ENCODE peak calls at places on chromosome 17, in seven cellular contexts. T is MM.1S, K is thoracic aorta, F is body of pancreas, Y is cardiac fibroblast, B is heart left ventricle, X is lower leg skin. G is an unnamed sample.

GRCh38 chr17:1099242-1099641 is 80.5 kb downstream of the ABR start:
- DNase-seq in T (no peak), F (no peak), B (no peak), X (no peak), K (no peak), Y (no peak), G (no peak)

GRCh38 chr17:9346296-9346926 is 229.2 kb downstream of the STX8 start:
- DNase-seq in T (no peak), K (no peak), X (no peak), B (no peak), F (no peak), Y (peak), G (no peak)

GRCh38 chr17:17742133-17742621 is 60.9 kb downstream of the RAI1 start:
- DNase-seq in B (no peak), F (no peak), K (no peak), X (no peak), Y (peak), T (no peak), G (peak)

GRCh38 chr17:17823433-17824118 is 13.2 kb downstream of the SREBF1 start:
- DNase-seq in X (peak), K (peak), Y (peak), T (peak), B (peak), F (peak), G (peak)

GRCh38 chr17:53142890-53143289 is 679.8 kb upstream of the KIF2B start:
- DNase-seq in Y (no peak), B (no peak), T (peak), F (no peak), K (no peak), X (no peak), G (no peak)

GRCh38 chr17:58224315-58224714 is 5.3 kb upstream of the MKS1 start:
- DNase-seq in K (no peak), B (no peak), Y (peak), T (no peak), X (no peak), F (no peak), G (peak)

GRCh38 chr17:49741692-49742076 is 22.2 kb downstream of the FAM117A start:
- DNase-seq in Y (no peak), X (no peak), F (no peak), K (no peak), T (no peak), B (no peak), G (no peak)

GRCh38 chr17:68210570-68210969 is 37.3 kb upstream of the AMZ2 start:
- DNase-seq in F (no peak), T (no peak), K (no peak), B (no peak), X (peak), Y (no peak), G (no peak)

GRCh38 chr17:38326996-38327792 is 16.6 kb downstream of the GPR179 start:
- DNase-seq in X (peak), K (no peak), B (peak), F (no peak), Y (no peak), T (no peak), G (no peak)

GRCh38 chr17:38706625-38707298 is 1.7 kb downstream of the MLLT6 start:
- DNase-seq in F (no peak), Y (no peak), B (no peak), K (no peak), X (no peak), T (peak), G (no peak)

GRCh38 chr17:7191571-7192270 is 12.6 kb upstream of the ASGR1 start:
- DNase-seq in Y (peak), F (peak), B (no peak), X (no peak), K (no peak), T (peak), G (no peak)

GRCh38 chr17:4562000-4562969 is 1.9 kb upstream of the GGT6 start:
- DNase-seq in K (no peak), B (no peak), X (no peak), T (peak), Y (no peak), F (no peak), G (no peak)

GRCh38 chr17:61494325-61495160 is 42.3 kb downstream of the TBX4 start:
- DNase-seq in X (no peak), K (no peak), Y (no peak), B (no peak), F (no peak), T (no peak), G (no peak)

GRCh38 chr17:80660527-80661198 is 116.0 kb downstream of the RPTOR start:
- DNase-seq in B (no peak), X (no peak), Y (no peak), F (no peak), K (no peak), T (no peak), G (no peak)

GRCh38 chr17:35731239-35731931 is at the start of gene RASL10B:
- DNase-seq in K (no peak), X (peak), Y (peak), F (peak), B (peak), T (no peak), G (peak)

GRCh38 chr17:28743243-28744103 is at the start of gene TRAF4:
- DNase-seq in B (peak), F (peak), Y (peak), X (peak), T (peak), K (no peak), G (peak)
- TF ChIP-seq CTCF in B (peak), F (peak), Y (peak), X (no peak), T (no peak), K (no peak), G (peak)

GRCh38 chr17:45782889-45783592 is 1.1 kb upstream of the CRHR1 start:
- DNase-seq in T (no peak), Y (no peak), B (no peak), X (no peak), F (no peak), K (no peak), G (peak)
- H3K4me3 ChIP-seq in T (no peak), Y (no peak), B (peak), X (no peak), F (no peak), K (peak), G (no peak)

GRCh38 chr17:30829022-30829421 is 2.7 kb upstream of the ATAD5 start:
- DNase-seq in X (no peak), F (no peak), K (no peak), T (no peak), B (no peak), Y (no peak), G (no peak)
- TF ChIP-seq CTCF in X (no peak), F (no peak), K (no peak), T (no peak), B (no peak), Y (no peak), G (no peak)

DNA sequence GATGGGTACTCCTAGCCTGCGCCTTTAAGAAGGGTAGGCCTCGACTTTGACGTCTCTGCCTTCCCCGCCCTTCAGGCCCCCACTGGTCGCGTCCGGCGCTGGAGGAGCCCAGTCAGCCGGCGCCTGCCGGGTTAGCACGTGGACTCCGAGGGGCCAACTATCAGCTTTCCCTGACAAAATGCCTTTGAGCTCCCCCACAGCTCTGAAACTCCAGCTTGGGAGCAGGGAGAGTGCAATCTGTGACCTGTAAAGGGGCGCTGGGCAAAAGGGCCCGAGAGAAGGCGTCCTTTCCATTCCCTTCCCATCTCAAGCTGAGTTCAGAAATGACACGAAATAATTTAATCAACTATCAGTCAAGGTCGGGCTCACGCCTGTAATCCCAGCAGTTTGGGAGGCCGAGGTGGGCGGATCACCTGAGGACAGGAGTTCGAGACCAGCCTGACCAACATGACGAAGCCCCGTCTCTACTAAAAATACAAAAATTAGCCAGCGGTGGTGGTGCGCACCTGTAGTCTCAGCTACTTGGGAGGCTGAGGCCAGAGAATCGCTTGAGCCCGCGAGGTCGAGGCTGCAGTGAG is 2.3 kb upstream of the SLC25A39 start:
- DNase-seq in Y (peak), X (peak), K (peak), F (peak), B (peak), T (peak), G (peak)
- H3K4me3 ChIP-seq in Y (no peak), X (no peak), K (peak), F (no peak), B (peak), T (peak), G (peak)

DNA sequence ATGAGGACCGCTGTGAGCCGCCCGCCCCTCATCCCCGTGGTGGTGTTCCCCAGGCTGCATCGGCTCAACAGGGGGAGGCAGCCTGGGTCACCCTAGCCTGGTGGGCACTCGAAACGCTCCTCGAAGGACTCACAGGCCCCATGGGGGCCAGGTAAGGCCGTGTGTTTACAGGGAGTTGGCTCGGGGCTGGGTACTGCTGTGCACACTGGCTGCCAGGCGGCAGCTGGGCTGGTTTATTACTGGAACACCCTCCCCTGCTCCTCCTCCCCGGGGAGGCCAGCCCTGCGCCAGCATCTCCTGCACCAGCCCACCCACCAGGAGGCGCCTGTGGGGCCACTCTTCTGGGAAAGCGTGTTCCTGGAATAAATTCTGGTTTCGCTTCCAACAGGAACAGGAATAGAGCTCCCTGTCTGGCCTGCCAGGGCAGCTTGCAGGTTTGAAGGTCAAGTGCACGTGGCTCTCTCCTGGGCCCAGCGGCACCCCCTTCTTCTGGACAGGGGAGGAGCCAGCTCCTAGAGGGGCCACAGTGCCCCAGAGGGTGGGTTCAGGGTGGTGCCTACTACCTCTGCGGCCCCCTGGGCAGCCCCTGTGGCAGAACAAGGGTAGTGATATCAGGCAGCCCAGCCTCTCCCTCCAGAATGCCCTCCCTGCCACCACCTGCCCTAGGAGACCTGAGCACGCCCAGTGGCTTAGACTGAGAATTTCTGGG is 11.3 kb downstream of the MCRIP1 start:
- DNase-seq in X (peak), K (peak), B (peak), Y (peak), F (peak), T (no peak), G (peak)
- TF ChIP-seq CTCF in X (no peak), K (peak), B (peak), Y (peak), F (peak), T (peak), G (peak)

GRCh38 chr17:64025732-64026294 is 5.4 kb upstream of the ICAM2 start:
- DNase-seq in K (peak), T (peak), Y (peak), F (peak), X (peak), B (peak), G (peak)
- H3K4me3 ChIP-seq in K (peak), T (no peak), Y (no peak), F (no peak), X (no peak), B (peak), G (no peak)

DNA sequence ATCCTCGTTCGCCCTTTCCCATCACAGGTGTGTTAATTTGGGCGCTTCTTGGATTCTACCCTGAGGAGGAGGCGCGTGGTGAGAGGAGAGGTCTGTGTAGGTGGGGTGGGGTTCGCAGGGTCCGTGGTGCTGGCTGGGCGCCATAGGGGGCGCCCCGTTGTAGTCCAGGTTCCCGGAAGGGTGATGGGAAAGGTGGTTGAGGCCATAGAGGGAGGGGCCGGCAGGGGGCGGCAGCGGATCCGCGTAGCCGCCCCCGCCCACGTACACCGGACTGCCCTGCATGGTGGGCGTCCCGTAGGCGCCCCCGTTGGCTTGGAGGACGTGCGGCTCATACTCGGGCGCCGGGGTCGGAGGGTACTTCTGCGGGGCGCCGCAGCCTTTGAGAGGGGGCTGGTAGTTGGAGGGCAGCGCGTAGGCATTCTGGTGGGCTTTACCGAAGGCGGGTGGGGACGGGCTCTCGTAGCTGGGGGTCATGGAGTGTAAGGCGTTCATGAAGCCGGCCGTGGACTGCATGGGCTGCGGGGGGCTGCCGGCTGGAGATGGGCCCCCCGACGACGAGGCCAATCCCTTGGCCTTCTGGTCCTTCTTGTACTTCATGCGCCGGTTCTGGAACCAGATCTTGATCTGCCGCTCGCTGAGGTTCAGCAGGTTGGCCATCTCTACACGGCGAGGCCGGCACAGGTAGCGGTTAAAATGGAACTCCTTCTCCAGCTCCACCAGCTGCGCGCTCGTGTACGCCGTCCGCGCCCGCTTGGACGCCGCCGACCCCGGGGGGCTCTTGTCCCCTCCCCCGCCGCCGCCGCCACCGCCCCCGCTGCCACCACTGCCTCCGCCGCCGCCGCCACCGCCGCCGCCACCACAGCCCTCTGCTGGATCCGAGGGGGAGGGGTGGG is 5.7 kb upstream of the HOXB2 start:
- DNase-seq in F (no peak), Y (no peak), T (no peak), X (no peak), B (no peak), K (no peak), G (no peak)
- TF ChIP-seq CTCF in F (no peak), Y (no peak), T (no peak), X (no peak), B (peak), K (no peak), G (no peak)

DNA sequence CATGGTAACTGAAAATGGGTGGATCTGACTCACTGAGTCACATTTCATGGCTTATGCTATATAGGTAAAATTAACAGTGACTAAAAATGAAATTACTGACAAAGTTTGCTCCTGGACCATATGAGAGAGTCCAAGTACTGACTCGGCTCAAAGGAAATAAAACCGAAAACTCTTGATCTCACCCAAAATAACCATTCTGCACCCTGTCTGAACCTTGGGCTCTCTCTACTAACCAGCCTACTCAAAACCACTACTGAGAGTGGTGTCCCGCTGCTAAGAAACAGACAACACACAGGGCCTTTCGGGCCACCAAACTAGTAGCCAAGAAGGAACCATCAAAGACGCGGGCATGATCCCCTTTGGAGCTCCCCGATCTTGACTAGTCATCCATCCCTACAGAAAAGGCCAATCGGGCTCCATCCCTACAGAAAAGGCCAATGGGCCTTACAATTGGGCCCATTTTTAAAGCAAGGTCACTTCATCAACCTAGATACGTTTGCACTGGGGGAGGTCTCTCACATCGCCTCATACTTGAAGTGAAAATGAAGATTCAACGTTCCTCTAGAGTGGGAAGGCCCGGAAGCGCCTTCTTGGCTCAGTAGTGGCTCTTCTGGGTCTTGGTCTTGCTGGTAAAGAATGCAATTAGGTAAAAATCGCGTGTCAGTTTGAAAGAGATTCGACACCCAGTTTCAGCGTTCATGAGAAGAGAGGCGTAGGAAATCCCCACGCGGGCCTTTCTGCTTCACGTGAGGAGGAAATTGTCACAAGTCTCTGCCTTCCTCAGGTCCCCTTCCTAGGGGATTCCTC is 715 bp upstream of the ZPBP2 start:
- DNase-seq in T (peak), B (no peak), Y (no peak), K (no peak), F (no peak), X (no peak), G (no peak)
- H3K4me3 ChIP-seq in T (peak), B (no peak), Y (no peak), K (peak), F (no peak), X (no peak), G (no peak)

DNA sequence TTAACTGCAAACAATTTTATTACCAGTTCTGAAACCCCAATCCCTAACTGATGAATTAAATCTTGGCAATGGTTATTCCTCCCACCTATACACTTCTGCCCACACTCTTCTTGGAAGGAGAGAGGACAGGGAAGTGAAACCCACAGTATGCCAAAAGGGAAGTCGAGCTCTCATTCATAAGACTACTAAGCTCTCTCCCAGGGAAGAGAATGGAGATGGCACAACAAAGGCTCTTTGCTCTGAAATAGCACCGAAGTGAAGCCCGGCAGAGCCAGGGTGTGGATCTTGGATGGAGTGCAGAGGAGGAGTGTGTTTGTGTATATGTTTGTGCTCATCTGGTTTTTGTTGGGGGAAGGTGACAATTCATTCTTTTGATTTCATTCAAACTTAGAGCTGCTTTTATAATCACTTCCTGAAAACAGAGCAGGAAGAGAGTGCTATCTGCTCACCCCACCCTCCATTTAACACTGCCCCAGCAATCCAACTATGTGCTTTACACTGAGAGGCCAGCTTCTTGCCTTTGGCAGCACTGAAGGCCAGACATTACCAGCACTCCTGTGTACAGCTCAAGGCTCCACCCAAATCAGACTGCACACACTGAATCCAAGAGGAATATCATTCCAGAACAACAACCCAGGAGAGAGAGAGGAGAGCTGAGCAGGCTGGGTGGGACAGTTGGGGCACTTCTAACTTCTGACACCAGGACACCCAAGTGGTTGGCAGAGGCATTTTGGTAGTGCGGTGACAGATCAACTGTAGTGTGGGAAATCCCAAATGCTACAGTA is 68.8 kb downstream of the HIC1 start:
- DNase-seq in F (no peak), Y (peak), X (peak), K (no peak), T (no peak), B (no peak), G (no peak)
- TF ChIP-seq CTCF in F (no peak), Y (no peak), X (no peak), K (no peak), T (no peak), B (no peak), G (no peak)

G was measured in foreskin fibroblast.